ENCODE peak calls at places on chromosomes 13 and 19, in ten cellular contexts. H is left cardiac atrium; L is activated T-helper 1 cell treated with anti-CD3 and anti-CD28 coated beads, Interleukin-12 subunit alpha, Interleukin-12 subunit beta, Interleukin-2, Interleukin-4 antibody, amounts not matched to agents 30 ng/mL and 10 ng/mL and 1 ng/mL, durations not matched to agents 14 hours and 24 hours and 36 hours; B is mesenchymal stem cell; K is NCI-H187 treated with DMSO at 0.1 percent for 48 hours; U is amniotic stem cell; O is psoas muscle; S is progenitor cell of endocrine pancreas; E is astrocyte of the spinal cord; T is ascending aorta. C is an unnamed sample.

GRCh38 chr19:13172335-13173128 is 22.3 kb downstream of the IER2 start:
- DNase-seq in K (no peak), L (no peak), U (peak; percentile 60), S (no peak), H (peak; percentile 87), B (peak; percentile 91), E (peak; percentile 82), O (peak; percentile 82), T (peak; percentile 95), C (peak; percentile 82)

GRCh38 chr13:51245583-51245982 is 23.4 kb downstream of the FAM124A start:
- DNase-seq in S (no peak), U (no peak), O (no peak), E (no peak), B (no peak), L (no peak), T (no peak), K (no peak), H (no peak), C (no peak)

GRCh38 chr13:95352486-95352885 is 51.2 kb upstream of the ABCC4 start:
- DNase-seq in S (no peak), E (no peak), B (no peak), L (no peak), T (no peak), O (no peak), K (no peak), H (no peak), U (no peak), C (no peak)

GRCh38 chr19:2149980-2150793 is 1.2 kb downstream of the AP3D1 start:
- DNase-seq in H (no peak), E (no peak), L (no peak), U (no peak), S (no peak), K (no peak), B (peak; percentile 33), O (no peak), T (no peak), C (peak; percentile 16)

GRCh38 chr19:48480476-48481190 is 11.5 kb downstream of the CYTH2 start:
- DNase-seq in S (no peak), H (peak; percentile 68), L (peak; percentile 62), B (no peak), T (no peak), E (peak; percentile 53), K (no peak), U (no peak), O (no peak), C (peak; percentile 43)

GRCh38 chr19:11995174-11995573 is 30.3 kb downstream of the ZNF763 start:
- DNase-seq in H (no peak), T (no peak), O (no peak), B (peak; percentile 53), E (no peak), S (no peak), U (no peak), K (no peak), L (no peak), C (peak; percentile 65)

GRCh38 chr13:110300090-110300815 is 6.7 kb downstream of the COL4A1 start:
- DNase-seq in B (peak; percentile 52), U (no peak), S (no peak), L (no peak), T (no peak), H (no peak), O (no peak), K (no peak), E (no peak), C (no peak)

GRCh38 chr13:109744512-109745051 is 41.8 kb downstream of the IRS2 start:
- DNase-seq in B (peak; percentile 96), S (no peak), U (no peak), K (peak; percentile 77), E (peak; percentile 75), T (no peak), H (peak; percentile 79), O (peak; percentile 32), L (no peak), C (peak; percentile 86)

GRCh38 chr19:10667867-10668266 is 13.7 kb downstream of the ILF3 start:
- DNase-seq in B (no peak), S (no peak), L (no peak), H (no peak), E (no peak), K (no peak), O (no peak), U (no peak), T (no peak), C (no peak)

GRCh38 chr13:28301839-28302238 is 163.5 kb downstream of the PAN3 start:
- DNase-seq in K (no peak), H (no peak), T (no peak), L (no peak), E (no peak), B (no peak), O (no peak), U (no peak), S (no peak), C (no peak)

GRCh38 chr19:6100284-6100915 is 9.9 kb downstream of the RFX2 start:
- DNase-seq in T (no peak), O (peak; percentile 29), S (no peak), B (peak; percentile 28), U (no peak), K (no peak), L (no peak), H (no peak), E (no peak), C (no peak)

GRCh38 chr13:113537205-113537604 is 46.7 kb upstream of the DCUN1D2 start:
- DNase-seq in L (no peak), U (no peak), O (no peak), T (no peak), K (no peak), S (no peak), H (no peak), E (no peak), B (no peak), C (no peak)

GRCh38 chr19:33662391-33662790 is 40.6 kb downstream of the CHST8 start:
- DNase-seq in K (no peak), S (no peak), B (no peak), O (no peak), T (peak; percentile 34), E (no peak), H (no peak), L (no peak), U (no peak), C (no peak)

GRCh38 chr19:55640577-55641375 is at the start of gene ZNF580:
- DNase-seq in E (peak; percentile 88), B (peak; percentile 91), T (peak; percentile 78), K (no peak), H (peak; percentile 80), L (peak; percentile 60), S (peak; percentile 36), O (peak; percentile 76), U (peak; percentile 51), C (peak; percentile 91)

GRCh38 chr13:82407321-82407720 is 1475.0 kb downstream of the SLITRK1 start:
- DNase-seq in O (no peak), U (no peak), E (no peak), H (no peak), T (no peak), S (no peak), K (no peak), L (no peak), B (no peak), C (no peak)

GRCh38 chr13:66407159-66407558 is 823.0 kb downstream of the PCDH9 start:
- DNase-seq in K (no peak), L (no peak), S (no peak), B (peak; percentile 49), T (no peak), O (no peak), U (no peak), H (no peak), E (no peak), C (no peak)

GRCh38 chr19:55484571-55485438 is at the start of gene NAT14:
- DNase-seq in K (no peak), U (peak; percentile 37), L (peak; percentile 64), S (peak; percentile 76), O (peak; percentile 64), E (peak; percentile 60), H (peak; percentile 72), B (peak; percentile 86), T (no peak), C (peak; percentile 55)

GRCh38 chr13:57138988-57139387 is 1.7 kb upstream of the PRR20A start:
- DNase-seq in T (no peak), B (no peak), K (no peak), U (no peak), H (no peak), O (no peak), S (no peak), E (no peak), L (no peak), C (no peak)

GRCh38 chr19:41172297-41173164 is 20.5 kb upstream of the CYP2S1 start:
- DNase-seq in O (no peak), K (no peak), S (no peak), H (no peak), U (no peak), E (no peak), B (no peak), T (no peak), L (no peak), C (no peak)

GRCh38 chr19:15495151-15495550 is 13.2 kb upstream of the CYP4F22 start:
- DNase-seq in L (no peak), O (no peak), S (no peak), U (no peak), H (no peak), K (no peak), E (no peak), B (no peak), T (no peak), C (no peak)

GRCh38 chr19:3907626-3908265 is 25.1 kb upstream of the NMRK2 start:
- DNase-seq in S (no peak), E (no peak), H (no peak), O (no peak), L (no peak), U (no peak), B (no peak), T (no peak), K (no peak), C (no peak)

GRCh38 chr19:42249149-42249750 is 5.7 kb downstream of the ERF start:
- DNase-seq in L (no peak), E (no peak), B (no peak), H (no peak), U (no peak), S (no peak), O (no peak), K (no peak), T (no peak), C (no peak)